ENCODE peak calls at places on chromosomes 4 and X, in six cellular contexts. U is neuronal stem cell, W is foreskin fibroblast, M is aorta, D is NCI-H1417, B is GM10248. I is an unnamed sample.

GRCh38 chrX:3191186-3191585 is 149.9 kb downstream of the ARSF start:
- DNase-seq in B (no peak), M (no peak), W (peak), D (no peak), U (no peak), I (no peak)

GRCh38 chrX:21374994-21375794 is 976 bp downstream of the CNKSR2 start:
- DNase-seq in U (peak), B (peak), D (no peak), W (no peak), M (no peak), I (no peak)

GRCh38 chrX:37746268-37746931 is 33.5 kb upstream of the CYBB start:
- DNase-seq in B (peak), U (no peak), M (no peak), W (peak), D (no peak), I (no peak)

GRCh38 chr4:53653484-53654053 is 62.3 kb upstream of the LNX1 start:
- DNase-seq in B (no peak), U (no peak), W (peak), D (peak), M (no peak), I (no peak)

GRCh38 chr4:156786713-156787112 is 184.9 kb downstream of the PDGFC start:
- DNase-seq in M (no peak), D (no peak), B (no peak), U (no peak), W (no peak), I (no peak)

GRCh38 chr4:65592089-65592488 is 78.2 kb downstream of the EPHA5 start:
- DNase-seq in U (no peak), W (no peak), B (no peak), M (no peak), D (no peak), I (no peak)

GRCh38 chrX:138917781-138918180 is 206.3 kb upstream of the FGF13 start:
- DNase-seq in D (no peak), W (peak), B (no peak), U (no peak), M (no peak), I (no peak)

GRCh38 chr4:186500721-186501304 is 54.6 kb downstream of the MTNR1A start:
- DNase-seq in U (no peak), B (no peak), D (no peak), W (no peak), M (no peak), I (no peak)

GRCh38 chrX:94454606-94455005 is 780.6 kb downstream of the FAM133A start:
- DNase-seq in U (peak), W (no peak), D (no peak), M (no peak), B (no peak), I (no peak)

GRCh38 chrX:17376381-17377046 is 1.5 kb downstream of the NHS start:
- DNase-seq in B (no peak), W (peak), D (no peak), U (peak), M (peak), I (peak)

GRCh38 chr4:90852232-90852631 is 725.0 kb downstream of the CCSER1 start:
- DNase-seq in U (no peak), W (no peak), M (no peak), B (no peak), D (no peak), I (no peak)

GRCh38 chr4:16838226-16838875 is 60.1 kb downstream of the LDB2 start:
- DNase-seq in W (no peak), U (no peak), D (no peak), B (no peak), M (no peak), I (no peak)

GRCh38 chr4:8642651-8643321 is 50.2 kb downstream of the CPZ start:
- DNase-seq in W (no peak), B (no peak), D (no peak), M (no peak), U (no peak), I (peak)

GRCh38 chr4:56787380-56787779 is 34.1 kb downstream of the SPINK2 start:
- DNase-seq in B (no peak), D (no peak), W (no peak), U (no peak), M (no peak), I (no peak)

GRCh38 chr4:78200004-78200403 is 142.9 kb downstream of the FRAS1 start:
- DNase-seq in D (no peak), B (no peak), W (no peak), U (no peak), M (no peak), I (no peak)

GRCh38 chrX:11629593-11630211 is 36.0 kb downstream of the ARHGAP6 start:
- DNase-seq in M (peak), D (no peak), U (no peak), B (peak), W (peak), I (no peak)

GRCh38 chr4:134327274-134328122 is 125.9 kb upstream of the PABPC4L start:
- DNase-seq in U (no peak), W (no peak), B (no peak), M (no peak), D (no peak), I (no peak)

GRCh38 chr4:22999419-22999818 is 306.7 kb downstream of the GBA3 start:
- DNase-seq in W (no peak), M (no peak), U (no peak), B (no peak), D (no peak), I (no peak)

GRCh38 chr4:152591361-152591760 is 55.5 kb upstream of the FBXW7 start:
- DNase-seq in D (peak), U (peak), M (peak), W (peak), B (peak), I (peak)

GRCh38 chrX:49171752-49172279 is at the start of gene PLP2:
- DNase-seq in W (peak), B (peak), D (no peak), M (peak), U (no peak), I (peak)

GRCh38 chr4:113641025-113641431 is 120.5 kb downstream of the CAMK2D start:
- DNase-seq in U (no peak), W (no peak), B (peak), D (no peak), M (no peak), I (no peak)

GRCh38 chr4:1012031-1012739 is 759 bp downstream of the FGFRL1 start:
- DNase-seq in M (no peak), D (no peak), B (no peak), W (peak), U (no peak), I (no peak)